ENCODE peak calls at places on chromosome 20, in four cellular contexts. F is B cell; D is stimulated activated CD4-positive, alpha-beta T cell treated with anti-CD3 and anti-CD28 coated beads, TNF-alpha, amount 100 ng/mL, for 24 hours; J is AG09319. S is an unnamed sample.

GRCh38 chr20:57902478-57902877 is 192.7 kb upstream of the PMEPA1 start:
- DNase-seq in J (peak), F (no peak), D (no peak), S (no peak)

GRCh38 chr20:19935842-19936241 is 81.3 kb upstream of the NAA20 start:
- DNase-seq in J (no peak), D (no peak), F (no peak), S (no peak)

GRCh38 chr20:49636447-49636846 is 68.5 kb upstream of the PTGIS start:
- DNase-seq in J (no peak), F (no peak), D (no peak), S (no peak)

GRCh38 chr20:2054911-2055310 is 46.7 kb upstream of the STK35 start:
- DNase-seq in F (no peak), J (no peak), D (no peak), S (no peak)

GRCh38 chr20:47551240-47551639 is 49.6 kb downstream of the NCOA3 start:
- DNase-seq in D (no peak), J (no peak), F (no peak), S (no peak)

GRCh38 chr20:48440916-48441315 is 386.9 kb downstream of the PREX1 start:
- DNase-seq in J (no peak), D (no peak), F (no peak), S (no peak)

GRCh38 chr20:23507346-23507745 is 16.4 kb downstream of the CST8 start:
- DNase-seq in J (no peak), D (no peak), F (no peak), S (no peak)

GRCh38 chr20:32893878-32894483 is 35.3 kb downstream of the EFCAB8 start:
- DNase-seq in D (no peak), F (no peak), J (no peak), S (no peak)

GRCh38 chr20:53186630-53187029 is 214.5 kb downstream of the TSHZ2 start:
- DNase-seq in F (no peak), D (no peak), J (no peak), S (no peak)

GRCh38 chr20:37498066-37498702 is 22.9 kb upstream of the NNAT start:
- DNase-seq in F (no peak), J (no peak), D (no peak), S (no peak)

GRCh38 chr20:57397004-57397692 is 6.0 kb downstream of the RBM38 start:
- DNase-seq in J (no peak), D (no peak), F (no peak), S (no peak)

GRCh38 chr20:49913399-49914047 is 1.8 kb downstream of the SPATA2 start:
- DNase-seq in F (no peak), D (no peak), J (no peak), S (no peak)

GRCh38 chr20:49345538-49345937 is 67.7 kb upstream of the ZNFX1 start:
- DNase-seq in D (no peak), F (no peak), J (peak), S (no peak)

GRCh38 chr20:35312348-35312747 is 20.1 kb upstream of the FAM83C start:
- DNase-seq in J (peak), F (no peak), D (no peak), S (no peak)

GRCh38 chr20:62588458-62589149 is 53.7 kb upstream of the SLCO4A1 start:
- DNase-seq in J (no peak), D (no peak), F (no peak), S (no peak)

GRCh38 chr20:46631212-46631869 is 19.9 kb downstream of the SLC13A3 start:
- DNase-seq in D (no peak), F (no peak), J (no peak), S (no peak)

GRCh38 chr20:52090036-52090435 is 101.5 kb downstream of the ZFP64 start:
- DNase-seq in J (no peak), F (no peak), D (no peak), S (no peak)

GRCh38 chr20:59580208-59580980 is 23.9 kb upstream of the PHACTR3 start:
- DNase-seq in F (peak), D (no peak), J (peak), S (no peak)

GRCh38 chr20:58219342-58219700 is 9.1 kb downstream of the ANKRD60 start:
- DNase-seq in F (no peak), D (no peak), J (no peak), S (no peak)

GRCh38 chr20:52945862-52946522 is 26.2 kb upstream of the TSHZ2 start:
- DNase-seq in F (no peak), D (no peak), J (no peak), S (no peak)

GRCh38 chr20:6768228-6769185 is 1.0 kb downstream of the BMP2 start:
- DNase-seq in D (no peak), F (no peak), J (no peak), S (no peak)

GRCh38 chr20:18831830-18832229 is 18.2 kb downstream of the SCP2D1 start:
- DNase-seq in D (no peak), F (no peak), J (no peak), S (no peak)

GRCh38 chr20:25076731-25077609 is 5.0 kb downstream of the VSX1 start:
- DNase-seq in J (no peak), F (no peak), D (no peak), S (no peak)

GRCh38 chr20:2801459-2801728 is 967 bp upstream of the CPXM1 start:
- DNase-seq in F (no peak), J (no peak), D (no peak), S (no peak)

GRCh38 chr20:17381701-17382100 is 149.5 kb downstream of the BFSP1 start:
- DNase-seq in J (no peak), D (no peak), F (no peak), S (no peak)

GRCh38 chr20:58099956-58100730 is 128.3 kb downstream of the ANKRD60 start:
- DNase-seq in J (no peak), F (no peak), D (no peak), S (no peak)